ENCODE peak calls at places on chromosomes 7 and 10, in seven cellular contexts. W, V, L, E, J, R and A are unnamed samples.

GRCh38 chr7:36262286-36262685 is 109.2 kb downstream of the EEPD1 start:
- DNase-seq in J (no peak), V (no peak), R (no peak), L (no peak), W (no peak), E (no peak), A (no peak)

GRCh38 chr10:21509391-21510217 is 15.9 kb downstream of the SKIDA1 start:
- DNase-seq in J (no peak), E (no peak), V (no peak), W (no peak), L (no peak), R (no peak), A (peak; percentile 72)

GRCh38 chr10:17655567-17656146 is 11.7 kb downstream of the STAM start:
- DNase-seq in J (peak; percentile 68), W (no peak), L (no peak), E (no peak), R (no peak), V (no peak), A (no peak)

GRCh38 chr7:50920031-50920635 is 137.4 kb upstream of the GRB10 start:
- DNase-seq in W (no peak), V (no peak), L (no peak), R (no peak), J (no peak), E (no peak), A (no peak)

GRCh38 chr7:127251458-127252379 is 1.0 kb downstream of the GRM8 start:
- DNase-seq in L (no peak), R (no peak), W (peak; percentile 48), J (no peak), E (no peak), V (peak; percentile 48), A (peak; percentile 62)

GRCh38 chr10:86294346-86295265 is 72.0 kb downstream of the GRID1 start:
- DNase-seq in E (peak; percentile 2), L (no peak), J (no peak), V (no peak), R (no peak), W (no peak), A (peak; percentile 29)

GRCh38 chr7:114922652-114923402 is 933 bp downstream of the MDFIC start:
- DNase-seq in R (peak; percentile 6), V (peak; percentile 23), L (no peak), E (peak; percentile 62), W (peak; percentile 51), J (peak; percentile 83), A (peak; percentile 53)

GRCh38 chr7:44154703-44155102 is 13.6 kb upstream of the MYL7 start:
- DNase-seq in E (no peak), J (peak; percentile 56), V (no peak), L (no peak), R (no peak), W (no peak), A (no peak)

GRCh38 chr10:132836832-132837540 is 51.0 kb upstream of the NKX6-2 start:
- DNase-seq in E (peak; percentile 39), W (peak; percentile 61), J (peak; percentile 6), R (peak; percentile 13), V (peak; percentile 25), L (peak; percentile 32), A (peak; percentile 71)

GRCh38 chr7:142356166-142356565 is 98.3 kb upstream of the PRSS58 start:
- DNase-seq in V (peak; percentile 84), W (no peak), L (no peak), R (peak; percentile 83), E (no peak), J (no peak), A (no peak)

GRCh38 chr7:86158111-86158510 is 485.6 kb upstream of the GRM3 start:
- DNase-seq in R (no peak), E (no peak), W (no peak), V (no peak), L (no peak), J (no peak), A (peak; percentile 49)

GRCh38 chr7:96017877-96018276 is 245.5 kb downstream of the DYNC1I1 start:
- DNase-seq in E (no peak), L (no peak), W (no peak), V (no peak), R (peak; percentile 84), J (no peak), A (no peak)

GRCh38 chr7:155529346-155529745 is 17.0 kb downstream of the CNPY1 start:
- DNase-seq in L (no peak), W (no peak), J (no peak), R (no peak), V (no peak), E (no peak), A (no peak)

GRCh38 chr10:79559726-79560125 is 481 bp downstream of the SFTPA2 start:
- DNase-seq in W (no peak), R (no peak), E (no peak), J (peak; percentile 54), L (no peak), V (no peak), A (no peak)

GRCh38 chr7:147249956-147250355 is 1133.4 kb downstream of the CNTNAP2 start:
- DNase-seq in W (no peak), L (no peak), V (no peak), R (no peak), J (no peak), E (no peak), A (no peak)

GRCh38 chr10:8349610-8350249 is 295.2 kb downstream of the GATA3 start:
- DNase-seq in V (no peak), L (no peak), E (no peak), J (no peak), W (no peak), R (no peak), A (no peak)

GRCh38 chr7:111593343-111593742 is 31.1 kb upstream of the IMMP2L start:
- DNase-seq in W (no peak), V (no peak), L (no peak), R (no peak), E (no peak), J (no peak), A (no peak)

GRCh38 chr7:44415047-44415446 is 75.4 kb downstream of the NUDCD3 start:
- DNase-seq in L (no peak), V (no peak), R (no peak), J (peak; percentile 79), E (no peak), W (no peak), A (no peak)

GRCh38 chr7:119105381-119105780 is 880.9 kb downstream of the ANKRD7 start:
- DNase-seq in V (no peak), L (no peak), W (no peak), E (no peak), J (no peak), R (no peak), A (no peak)

GRCh38 chr7:116180302-116180701 is 30.0 kb upstream of the TES start:
- DNase-seq in E (peak; percentile 16), W (peak; percentile 14), R (peak; percentile 9), J (peak; percentile 72), V (peak; percentile 24), L (no peak), A (no peak)

GRCh38 chr7:66679633-66679980 is 50.9 kb downstream of the KCTD7 start:
- DNase-seq in R (no peak), E (no peak), V (no peak), W (no peak), L (no peak), J (no peak), A (no peak)

GRCh38 chr10:114754445-114755320 is 66.9 kb upstream of the FHIP2A start:
- DNase-seq in L (no peak), R (no peak), W (no peak), E (no peak), V (no peak), J (peak; percentile 79), A (no peak)

GRCh38 chr10:5959581-5960069 is 17.7 kb downstream of the IL15RA start:
- DNase-seq in J (no peak), R (no peak), L (no peak), E (no peak), V (no peak), W (no peak), A (no peak)

GRCh38 chr10:91635401-91636400 is 2.8 kb upstream of the PPP1R3C start:
- DNase-seq in W (peak; percentile 69), L (peak; percentile 7), V (peak; percentile 73), R (peak; percentile 35), E (peak; percentile 35), J (peak; percentile 90), A (no peak)

GRCh38 chr10:102718220-102718619 is 3.8 kb downstream of the SFXN2 start:
- DNase-seq in L (no peak), R (no peak), V (no peak), W (peak; percentile 24), E (no peak), J (no peak), A (peak; percentile 60)

GRCh38 chr7:41005381-41005901 is 697.4 kb downstream of the INHBA start:
- DNase-seq in L (no peak), W (no peak), E (no peak), R (no peak), J (peak; percentile 81), V (no peak), A (no peak)

GRCh38 chr7:149800169-149800555 is 26.8 kb upstream of the ZNF467 start:
- DNase-seq in V (no peak), W (no peak), L (no peak), R (no peak), E (no peak), J (no peak), A (no peak)

GRCh38 chr10:129785536-129785981 is 178.5 kb downstream of the EBF3 start:
- DNase-seq in L (no peak), J (no peak), V (no peak), W (no peak), R (no peak), E (no peak), A (no peak)

GRCh38 chr10:131212763-131213325 is 98.7 kb downstream of the TCERG1L start:
- DNase-seq in J (no peak), E (no peak), W (no peak), V (no peak), L (no peak), R (no peak), A (peak; percentile 31)

GRCh38 chr7:140304071-140304799 is 94.1 kb downstream of the SLC37A3 start:
- DNase-seq in V (no peak), J (peak; percentile 19), E (peak; percentile 40), W (no peak), L (no peak), R (no peak), A (no peak)

GRCh38 chr10:7626283-7626682 is 40.5 kb downstream of the ITIH5 start:
- DNase-seq in J (no peak), V (no peak), E (no peak), L (no peak), R (no peak), W (no peak), A (no peak)

GRCh38 chr10:50807851-50808776 is 68.4 kb downstream of the ASAH2B start:
- DNase-seq in L (no peak), W (no peak), R (no peak), V (no peak), J (peak; percentile 2), E (no peak), A (no peak)

GRCh38 chr7:134645935-134646334 is 718 bp upstream of the BPGM start:
- DNase-seq in W (no peak), R (no peak), E (peak; percentile 33), J (peak; percentile 59), L (no peak), V (no peak), A (no peak)

GRCh38 chr7:55477781-55478374 is 94.4 kb downstream of the VOPP1 start:
- DNase-seq in R (no peak), J (peak; percentile 93), L (no peak), E (no peak), W (no peak), V (no peak), A (no peak)

GRCh38 chr10:45427305-45427955 is 53.4 kb downstream of the ALOX5 start:
- DNase-seq in L (no peak), V (no peak), J (no peak), W (no peak), R (no peak), E (no peak), A (no peak)

GRCh38 chr10:47456794-47457527 is 27.0 kb downstream of the ANXA8 start:
- DNase-seq in E (no peak), W (no peak), V (no peak), J (no peak), L (no peak), R (no peak), A (peak; percentile 31)

GRCh38 chr10:76647276-76647675 is 990.3 kb downstream of the KCNMA1 start:
- DNase-seq in W (no peak), E (no peak), R (no peak), V (no peak), L (no peak), J (peak; percentile 39), A (no peak)